ENCODE peak calls at places on chromosomes 13 and 19, in six cellular contexts. One of them, this sample, is unnamed.

GRCh38 chr19:39038098-39038497 is 5.7 kb upstream of the FBXO27 start:
- DNase-seq in B cell: no peak
- DNase-seq in BJ: no peak
- DNase-seq in cardiac fibroblast: peak
- DNase-seq in breast epithelium: no peak
- DNase-seq in heart left ventricle: no peak
- DNase-seq in this sample: peak

GRCh38 chr13:91647361-91647970 is 249.0 kb downstream of the GPC5 start:
- DNase-seq in cardiac fibroblast: peak
- DNase-seq in B cell: peak
- DNase-seq in BJ: no peak
- DNase-seq in breast epithelium: no peak
- DNase-seq in heart left ventricle: peak
- DNase-seq in this sample: no peak

GRCh38 chr13:113547248-113547971 is 37.1 kb upstream of the TFDP1 start:
- DNase-seq in BJ: no peak
- DNase-seq in breast epithelium: peak
- DNase-seq in heart left ventricle: peak
- DNase-seq in B cell: no peak
- DNase-seq in cardiac fibroblast: peak
- DNase-seq in this sample: no peak

GRCh38 chr19:4428326-4428975 is 26.0 kb downstream of the CHAF1A start:
- DNase-seq in cardiac fibroblast: no peak
- DNase-seq in breast epithelium: no peak
- DNase-seq in heart left ventricle: peak
- DNase-seq in BJ: no peak
- DNase-seq in B cell: no peak
- DNase-seq in this sample: no peak

GRCh38 chr13:95626768-95627167 is 17.7 kb downstream of the DZIP1 start:
- DNase-seq in B cell: no peak
- DNase-seq in heart left ventricle: no peak
- DNase-seq in breast epithelium: no peak
- DNase-seq in cardiac fibroblast: no peak
- DNase-seq in BJ: no peak
- DNase-seq in this sample: no peak

GRCh38 chr19:38506723-38507550 is 73.4 kb downstream of the RYR1 start:
- DNase-seq in breast epithelium: no peak
- DNase-seq in BJ: no peak
- DNase-seq in heart left ventricle: peak
- DNase-seq in B cell: peak
- DNase-seq in cardiac fibroblast: peak
- DNase-seq in this sample: peak

GRCh38 chr13:99813346-99814095 is 158.0 kb downstream of the ZIC5 start:
- DNase-seq in breast epithelium: no peak
- DNase-seq in BJ: no peak
- DNase-seq in heart left ventricle: no peak
- DNase-seq in cardiac fibroblast: no peak
- DNase-seq in B cell: no peak
- DNase-seq in this sample: no peak

GRCh38 chr19:49151339-49152217 is 3.6 kb downstream of the HRC start:
- DNase-seq in BJ: no peak
- DNase-seq in B cell: peak
- DNase-seq in breast epithelium: peak
- DNase-seq in heart left ventricle: peak
- DNase-seq in cardiac fibroblast: peak
- DNase-seq in this sample: no peak

GRCh38 chr19:14786421-14786851 is 8.1 kb upstream of the ADGRE2 start:
- DNase-seq in heart left ventricle: peak
- DNase-seq in breast epithelium: no peak
- DNase-seq in BJ: no peak
- DNase-seq in cardiac fibroblast: peak
- DNase-seq in B cell: peak
- DNase-seq in this sample: peak
- TF ChIP-seq CTCF in heart left ventricle: peak
- TF ChIP-seq CTCF in breast epithelium: peak
- TF ChIP-seq CTCF in BJ: peak
- TF ChIP-seq CTCF in cardiac fibroblast: peak
- TF ChIP-seq CTCF in B cell: peak
- TF ChIP-seq CTCF in this sample: peak

DNA sequence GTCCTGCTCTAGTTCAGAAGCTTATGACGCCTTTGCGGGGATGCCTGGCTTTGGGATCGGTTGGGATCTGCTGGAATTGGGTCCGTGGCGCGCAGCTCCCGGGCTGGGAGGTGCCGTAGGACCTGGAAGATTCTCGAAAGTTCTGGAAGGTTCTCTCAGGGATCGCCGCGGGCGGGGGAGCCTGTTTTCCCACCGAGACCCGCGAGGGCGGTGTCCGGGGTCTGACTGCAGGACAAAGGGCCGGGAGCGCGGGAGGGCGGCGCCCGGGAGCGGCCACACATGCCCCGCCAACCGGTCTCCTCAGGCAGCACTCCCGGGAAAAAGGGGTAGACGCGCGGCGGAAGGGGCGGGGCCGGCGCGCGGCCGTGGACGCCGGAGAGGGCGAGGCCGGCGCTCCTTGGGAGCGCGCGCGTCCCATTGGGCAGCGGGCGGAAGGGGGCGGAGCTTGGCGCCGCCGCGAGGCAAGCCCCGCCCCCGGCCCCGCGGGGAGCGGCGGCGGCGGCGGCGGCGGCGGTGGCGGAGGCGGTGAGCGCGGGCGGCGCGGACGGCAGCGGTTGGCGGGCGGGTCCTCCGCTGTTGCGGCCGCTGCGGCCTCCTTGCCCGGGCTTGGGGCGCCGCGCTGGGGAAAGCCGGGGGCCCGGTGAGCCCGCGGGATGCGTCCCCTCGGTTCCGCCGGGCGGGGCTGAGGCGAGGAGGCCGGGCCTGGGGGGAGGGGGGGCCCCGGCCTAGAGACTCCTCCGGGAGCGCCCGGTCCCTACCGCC is 29.0 kb upstream of the NDUFS7 start:
- DNase-seq in cardiac fibroblast: peak
- DNase-seq in breast epithelium: peak
- DNase-seq in B cell: peak
- DNase-seq in heart left ventricle: peak
- DNase-seq in BJ: peak
- DNase-seq in this sample: peak
- TF ChIP-seq CTCF in cardiac fibroblast: no peak
- TF ChIP-seq CTCF in breast epithelium: no peak
- TF ChIP-seq CTCF in B cell: no peak
- TF ChIP-seq CTCF in heart left ventricle: no peak
- TF ChIP-seq CTCF in BJ: no peak
- TF ChIP-seq CTCF in this sample: no peak

GRCh38 chr19:51145926-51146493 is 3.9 kb downstream of the SIGLEC7 start:
- DNase-seq in heart left ventricle: no peak
- DNase-seq in breast epithelium: no peak
- DNase-seq in BJ: no peak
- DNase-seq in cardiac fibroblast: no peak
- DNase-seq in B cell: no peak
- DNase-seq in this sample: no peak
- TF ChIP-seq CTCF in heart left ventricle: no peak
- TF ChIP-seq CTCF in breast epithelium: no peak
- TF ChIP-seq CTCF in BJ: no peak
- TF ChIP-seq CTCF in cardiac fibroblast: no peak
- TF ChIP-seq CTCF in B cell: no peak
- TF ChIP-seq CTCF in this sample: no peak

GRCh38 chr19:55339225-55340143 is at the start of gene KMT5C:
- DNase-seq in BJ: peak
- DNase-seq in heart left ventricle: peak
- DNase-seq in breast epithelium: peak
- DNase-seq in cardiac fibroblast: peak
- DNase-seq in B cell: peak
- DNase-seq in this sample: peak
- TF ChIP-seq CTCF in BJ: peak
- TF ChIP-seq CTCF in heart left ventricle: peak
- TF ChIP-seq CTCF in breast epithelium: peak
- TF ChIP-seq CTCF in cardiac fibroblast: peak
- TF ChIP-seq CTCF in B cell: no peak
- TF ChIP-seq CTCF in this sample: no peak

GRCh38 chr13:70729369-70729768 is 621.1 kb upstream of the KLHL1 start:
- DNase-seq in B cell: no peak
- DNase-seq in cardiac fibroblast: no peak
- DNase-seq in BJ: no peak
- DNase-seq in breast epithelium: no peak
- DNase-seq in heart left ventricle: no peak
- DNase-seq in this sample: no peak

GRCh38 chr13:70723732-70724131 is 615.5 kb upstream of the KLHL1 start:
- DNase-seq in heart left ventricle: no peak
- DNase-seq in BJ: no peak
- DNase-seq in cardiac fibroblast: no peak
- DNase-seq in B cell: no peak
- DNase-seq in breast epithelium: no peak
- DNase-seq in this sample: no peak
- TF ChIP-seq CTCF in heart left ventricle: no peak
- TF ChIP-seq CTCF in BJ: no peak
- TF ChIP-seq CTCF in cardiac fibroblast: no peak
- TF ChIP-seq CTCF in B cell: no peak
- TF ChIP-seq CTCF in breast epithelium: no peak
- TF ChIP-seq CTCF in this sample: no peak

GRCh38 chr13:79098603-79099002 is 307.5 kb downstream of the RBM26 start:
- DNase-seq in BJ: no peak
- DNase-seq in heart left ventricle: no peak
- DNase-seq in cardiac fibroblast: no peak
- DNase-seq in B cell: no peak
- DNase-seq in breast epithelium: no peak
- DNase-seq in this sample: no peak

GRCh38 chr13:79090552-79091159 is 315.4 kb downstream of the RBM26 start:
- DNase-seq in BJ: no peak
- DNase-seq in heart left ventricle: no peak
- DNase-seq in B cell: no peak
- DNase-seq in cardiac fibroblast: no peak
- DNase-seq in breast epithelium: no peak
- DNase-seq in this sample: no peak

GRCh38 chr13:79097201-79097600 is 308.9 kb downstream of the RBM26 start:
- DNase-seq in heart left ventricle: no peak
- DNase-seq in cardiac fibroblast: no peak
- DNase-seq in B cell: no peak
- DNase-seq in breast epithelium: no peak
- DNase-seq in BJ: no peak
- DNase-seq in this sample: no peak

GRCh38 chr13:79096099-79096498 is 310.0 kb downstream of the RBM26 start:
- DNase-seq in breast epithelium: no peak
- DNase-seq in cardiac fibroblast: no peak
- DNase-seq in heart left ventricle: no peak
- DNase-seq in B cell: no peak
- DNase-seq in BJ: no peak
- DNase-seq in this sample: no peak
- TF ChIP-seq CTCF in breast epithelium: no peak
- TF ChIP-seq CTCF in cardiac fibroblast: no peak
- TF ChIP-seq CTCF in heart left ventricle: no peak
- TF ChIP-seq CTCF in B cell: no peak
- TF ChIP-seq CTCF in BJ: no peak
- TF ChIP-seq CTCF in this sample: no peak

GRCh38 chr13:40749327-40749726 is 21.7 kb downstream of the MRPS31 start:
- DNase-seq in cardiac fibroblast: peak
- DNase-seq in breast epithelium: no peak
- DNase-seq in BJ: no peak
- DNase-seq in B cell: no peak
- DNase-seq in heart left ventricle: no peak
- DNase-seq in this sample: no peak
- TF ChIP-seq CTCF in cardiac fibroblast: no peak
- TF ChIP-seq CTCF in breast epithelium: no peak
- TF ChIP-seq CTCF in BJ: peak
- TF ChIP-seq CTCF in B cell: no peak
- TF ChIP-seq CTCF in heart left ventricle: no peak
- TF ChIP-seq CTCF in this sample: no peak

GRCh38 chr19:46551175-46551574 is 50.0 kb upstream of the CALM3 start:
- DNase-seq in cardiac fibroblast: no peak
- DNase-seq in breast epithelium: no peak
- DNase-seq in heart left ventricle: no peak
- DNase-seq in BJ: no peak
- DNase-seq in B cell: no peak
- DNase-seq in this sample: no peak
- TF ChIP-seq CTCF in cardiac fibroblast: no peak
- TF ChIP-seq CTCF in breast epithelium: no peak
- TF ChIP-seq CTCF in heart left ventricle: no peak
- TF ChIP-seq CTCF in BJ: no peak
- TF ChIP-seq CTCF in B cell: no peak
- TF ChIP-seq CTCF in this sample: no peak

GRCh38 chr19:8529369-8530006 is 15.5 kb upstream of the ZNF414 start:
- DNase-seq in heart left ventricle: no peak
- DNase-seq in cardiac fibroblast: no peak
- DNase-seq in B cell: no peak
- DNase-seq in breast epithelium: no peak
- DNase-seq in BJ: no peak
- DNase-seq in this sample: no peak
- TF ChIP-seq CTCF in heart left ventricle: no peak
- TF ChIP-seq CTCF in cardiac fibroblast: no peak
- TF ChIP-seq CTCF in B cell: no peak
- TF ChIP-seq CTCF in breast epithelium: no peak
- TF ChIP-seq CTCF in BJ: no peak
- TF ChIP-seq CTCF in this sample: no peak

DNA sequence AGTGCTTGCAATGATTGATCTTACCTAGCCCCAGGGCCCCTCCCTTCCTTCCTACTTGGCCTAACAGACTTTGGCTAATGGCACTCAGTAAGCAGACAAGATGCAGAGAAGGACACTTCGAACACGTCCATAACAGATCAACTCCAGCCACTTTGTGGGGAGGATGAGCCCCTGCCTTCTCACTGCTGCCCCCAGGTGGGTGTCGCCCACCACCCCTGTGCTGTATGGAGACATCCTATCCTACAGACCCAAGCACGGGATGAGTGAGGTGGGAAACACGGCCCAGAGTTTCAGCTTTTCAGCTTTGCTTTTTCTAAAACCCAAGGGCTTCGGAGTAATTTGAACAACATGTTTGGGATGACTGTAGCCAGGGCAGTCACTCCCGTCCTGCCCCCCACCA is 5.5 kb downstream of the SLC7A1 start:
- DNase-seq in breast epithelium: no peak
- DNase-seq in B cell: no peak
- DNase-seq in heart left ventricle: no peak
- DNase-seq in BJ: no peak
- DNase-seq in cardiac fibroblast: no peak
- DNase-seq in this sample: no peak
- TF ChIP-seq CTCF in breast epithelium: no peak
- TF ChIP-seq CTCF in B cell: no peak
- TF ChIP-seq CTCF in heart left ventricle: no peak
- TF ChIP-seq CTCF in BJ: no peak
- TF ChIP-seq CTCF in cardiac fibroblast: no peak
- TF ChIP-seq CTCF in this sample: no peak